ENCODE peak calls at places on chromosomes 16 and 17, in ten cellular contexts. A is hepatocyte, S is HL-60, F is breast epithelium, Y is cardiac muscle cell, Z is cardiac fibroblast, Q is fibroblast of lung, B is adrenal gland, P is choroid plexus epithelial cell, E is GM12865. G is an unnamed sample.
A peak's percentile ranks its signal among the peaks of the same experiment; 100 is the strongest.

GRCh38 chr17:67076290-67076689 is 31.9 kb downstream of the CACNG1 start:
- DNase-seq in P (no peak), Z (no peak), E (no peak), B (no peak), Q (no peak), Y (no peak), S (no peak), F (no peak), A (peak; percentile 58), G (no peak)

GRCh38 chr16:14669776-14670175 is 24.3 kb downstream of the PLA2G10 start:
- DNase-seq in S (no peak), E (peak; percentile 9), Q (no peak), P (no peak), A (no peak), Y (no peak), F (no peak), Z (no peak), B (peak; percentile 13), G (no peak)

GRCh38 chr17:726331-726919 is 6.0 kb upstream of the TLCD3A start:
- DNase-seq in S (no peak), Z (no peak), Q (no peak), B (no peak), F (no peak), A (peak; percentile 72), E (no peak), P (peak; percentile 32), Y (no peak), G (no peak)

GRCh38 chr17:70871180-70871818 is 702.0 kb downstream of the KCNJ2 start:
- DNase-seq in Z (no peak), E (no peak), S (no peak), Y (no peak), Q (peak; percentile 26), A (no peak), P (no peak), F (no peak), B (no peak), G (no peak)

GRCh38 chr16:85138825-85139627 is 26.8 kb upstream of the CIBAR2 start:
- DNase-seq in Y (no peak), Q (no peak), P (no peak), E (no peak), F (no peak), A (no peak), S (no peak), Z (no peak), B (no peak), G (no peak)

GRCh38 chr16:49452568-49452967 is 79.0 kb downstream of the C16orf78 start:
- DNase-seq in P (no peak), Y (no peak), E (no peak), F (no peak), S (no peak), Z (no peak), A (no peak), Q (no peak), B (no peak), G (no peak)

GRCh38 chr17:5533486-5534315 is 47.3 kb downstream of the MIS12 start:
- DNase-seq in F (no peak), Q (no peak), A (no peak), E (no peak), B (no peak), P (peak; percentile 48), Y (no peak), S (no peak), Z (no peak), G (no peak)

GRCh38 chr17:17144061-17144460 is 62.1 kb downstream of the PLD6 start:
- DNase-seq in Y (no peak), P (no peak), B (no peak), Z (no peak), Q (no peak), S (no peak), E (no peak), A (no peak), F (no peak), G (no peak)

GRCh38 chr17:58337126-58337599 is 8.6 kb upstream of the TSPOAP1 start:
- DNase-seq in F (no peak), E (peak; percentile 88), Z (no peak), S (peak; percentile 84), B (no peak), Y (no peak), Q (no peak), P (no peak), A (no peak), G (no peak)

GRCh38 chr16:2034695-2035430 is 8.2 kb downstream of the NHERF2 start:
- DNase-seq in Y (no peak), B (no peak), A (no peak), F (no peak), P (no peak), S (no peak), E (no peak), Q (no peak), Z (no peak), G (no peak)

GRCh38 chr16:2032285-2033056 is 5.8 kb downstream of the NHERF2 start:
- DNase-seq in S (no peak), B (peak; percentile 52), F (no peak), Z (no peak), A (no peak), E (no peak), Q (no peak), Y (no peak), P (no peak), G (no peak)

GRCh38 chr16:2031081-2031577 is 4.4 kb downstream of the NHERF2 start:
- DNase-seq in E (no peak), Y (no peak), Q (no peak), B (no peak), F (no peak), A (no peak), Z (no peak), S (no peak), P (no peak), G (no peak)

GRCh38 chr16:2035431-2036199 is 8.9 kb downstream of the NHERF2 start:
- DNase-seq in B (no peak), S (no peak), Q (peak; percentile 85), P (peak; percentile 92), E (no peak), Y (peak; percentile 82), Z (peak; percentile 88), A (peak; percentile 81), F (no peak), G (peak; percentile 94)

GRCh38 chr16:2033057-2033911 is 6.6 kb downstream of the NHERF2 start:
- DNase-seq in Z (peak; percentile 76), S (no peak), Y (peak; percentile 73), B (peak; percentile 81), F (no peak), E (no peak), P (peak; percentile 77), A (peak; percentile 71), Q (peak; percentile 55), G (peak; percentile 86)
- H3K4me3 ChIP-seq in Z (peak overlapping the region; percentile 53), S (no peak overlapping the region), Y (no peak overlapping the region), B (no peak overlapping the region), F (peak overlapping the region; percentile 38), E (no peak overlapping the region), P (peak overlapping the region; percentile 32), A (no peak overlapping the region), Q (peak overlapping the region; percentile 31), G (peak overlapping the region; percentile 53)

GRCh38 chr17:55843785-55844184 is 92.9 kb downstream of the PCTP start:
- DNase-seq in Y (no peak), S (no peak), A (no peak), B (no peak), E (no peak), P (no peak), F (no peak), Q (no peak), Z (no peak), G (no peak)

GRCh38 chr17:55842405-55843158 is 91.7 kb downstream of the PCTP start:
- DNase-seq in Q (no peak), P (no peak), E (no peak), S (no peak), B (no peak), Z (no peak), Y (no peak), A (no peak), F (no peak), G (no peak)

GRCh38 chr17:55846745-55847144 is 95.9 kb downstream of the PCTP start:
- DNase-seq in Y (no peak), E (no peak), P (no peak), Z (no peak), A (no peak), S (no peak), F (no peak), B (no peak), Q (no peak), G (no peak)

GRCh38 chr17:55845385-55845784 is 94.5 kb downstream of the PCTP start:
- DNase-seq in P (peak; percentile 47), E (peak; percentile 6), Q (peak; percentile 55), B (peak; percentile 32), S (no peak), F (no peak), A (peak; percentile 81), Z (peak; percentile 33), Y (peak; percentile 62), G (peak; percentile 73)
- TF ChIP-seq CTCF in P (peak; percentile 73), E (peak; percentile 12), Q (peak; percentile 65), B (peak; percentile 37), S (no peak), F (no peak), A (peak; percentile 85), Z (peak; percentile 52), Y (peak; percentile 62), G (peak; percentile 69)

DNA sequence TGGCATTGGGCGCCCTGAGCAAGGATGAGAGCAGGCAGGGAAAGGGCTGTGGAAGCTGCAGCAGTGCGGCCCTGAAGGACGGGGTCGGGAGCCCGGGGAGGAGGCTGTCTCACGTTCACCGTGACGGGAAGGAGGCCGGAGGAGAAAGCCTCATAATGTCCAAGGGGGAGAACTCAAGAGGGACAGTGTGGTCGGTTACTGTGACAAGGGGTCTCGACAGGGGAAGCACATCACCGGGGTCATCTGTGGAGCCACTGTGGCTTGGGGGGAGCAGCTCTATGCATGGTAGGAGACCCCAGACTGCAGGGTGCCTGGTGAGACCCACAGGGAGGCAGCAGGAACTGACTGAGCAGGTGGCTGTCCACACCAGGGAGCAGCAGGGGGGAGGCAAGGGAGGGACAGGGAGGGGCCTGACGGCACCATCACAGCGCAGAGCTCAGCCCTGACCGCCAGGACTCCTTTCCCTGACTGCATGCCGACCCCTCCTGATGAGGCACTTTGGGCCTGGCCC is 154.6 kb upstream of the CHMP6 start:
- DNase-seq in S (no peak), A (no peak), Q (no peak), Y (no peak), B (no peak), E (no peak), P (no peak), F (no peak), Z (no peak), G (no peak)
- H3K4me3 ChIP-seq in S (no peak overlapping the region), A (no peak overlapping the region), Q (no peak overlapping the region), Y (no peak overlapping the region), B (no peak overlapping the region), E (no peak overlapping the region), P (no peak overlapping the region), F (no peak overlapping the region), Z (no peak overlapping the region), G (no peak overlapping the region)

DNA sequence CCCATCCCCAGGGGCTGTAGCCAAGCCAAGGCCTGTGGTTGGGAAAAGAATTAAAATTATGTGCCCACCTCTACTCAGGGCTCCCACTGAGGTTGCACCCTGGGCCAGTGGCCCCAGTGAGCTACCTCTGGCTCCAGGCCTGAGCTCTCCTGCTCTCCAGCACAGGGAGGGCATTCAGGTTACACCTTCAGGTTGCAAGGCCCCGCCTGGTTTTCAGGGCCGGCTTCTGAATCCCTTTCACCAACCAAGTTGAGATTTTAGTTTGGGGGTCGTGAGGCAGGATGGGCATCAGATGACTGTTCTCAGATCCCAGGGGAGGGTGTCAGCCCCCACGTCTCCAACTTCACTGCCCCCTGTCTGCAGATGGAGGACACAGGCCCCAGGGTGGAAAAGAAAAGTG is 8.0 kb upstream of the KATNB1 start:
- DNase-seq in F (no peak), E (no peak), P (no peak), Z (no peak), Y (no peak), A (no peak), Q (no peak), B (no peak), S (no peak), G (no peak)
- TF ChIP-seq CTCF in F (no peak), E (no peak), P (peak; percentile 33), Z (peak; percentile 5), Y (no peak), A (no peak), Q (no peak), B (no peak), S (no peak), G (no peak)

G was measured in foreskin fibroblast.